ENCODE peak calls at places on chromosomes 6 and 20, in seven cellular contexts. Y, U, A, G, P, O and Z are unnamed samples.
A peak's percentile ranks its signal among the peaks of the same experiment; 100 is the strongest.

GRCh38 chr6:37696220-37696840 is 1.4 kb downstream of the MDGA1 start:
- DNase-seq in A (peak; percentile 26), G (no peak), U (peak; percentile 87), O (no peak), P (peak; percentile 38), Y (peak; percentile 49), Z (peak; percentile 19)

GRCh38 chr6:131129657-131130545 is 5.4 kb upstream of the AKAP7 start:
- DNase-seq in U (no peak), A (no peak), P (no peak), Y (no peak), G (no peak), O (no peak), Z (no peak)

GRCh38 chr6:56507517-56507916 is 135.2 kb downstream of the DST start:
- DNase-seq in G (no peak), O (no peak), P (no peak), Y (no peak), U (no peak), A (no peak), Z (peak; percentile 75)

GRCh38 chr6:15044146-15044882 is 201.6 kb upstream of the JARID2 start:
- DNase-seq in P (no peak), Y (peak; percentile 5), U (no peak), G (no peak), O (no peak), A (no peak), Z (no peak)

GRCh38 chr20:11807070-11807741 is 110.5 kb upstream of the BTBD3 start:
- DNase-seq in U (no peak), G (no peak), P (no peak), O (no peak), A (no peak), Y (peak; percentile 93), Z (no peak)

GRCh38 chr6:66937180-66937579 is 1230.2 kb upstream of the EYS start:
- DNase-seq in Y (no peak), A (no peak), G (no peak), P (no peak), U (no peak), O (no peak), Z (no peak)

GRCh38 chr6:126524927-126525326 is 185.0 kb downstream of the CENPW start:
- DNase-seq in O (no peak), U (no peak), Y (no peak), G (no peak), A (no peak), P (no peak), Z (no peak)

GRCh38 chr20:42159794-42160193 is 541.6 kb upstream of the CHD6 start:
- DNase-seq in O (no peak), Y (no peak), U (no peak), G (no peak), P (no peak), A (no peak), Z (no peak)

GRCh38 chr6:15346315-15346714 is 100.4 kb downstream of the JARID2 start:
- DNase-seq in Y (no peak), O (no peak), P (no peak), A (no peak), U (no peak), G (no peak), Z (no peak)

GRCh38 chr6:73134588-73134987 is 90.7 kb downstream of the KHDC1L start:
- DNase-seq in G (no peak), Y (peak; percentile 34), U (no peak), A (no peak), P (no peak), O (peak; percentile 81), Z (no peak)

GRCh38 chr20:25372584-25373336 is 17.9 kb downstream of the ABHD12 start:
- DNase-seq in G (no peak), O (no peak), A (no peak), P (no peak), U (no peak), Y (peak; percentile 99), Z (no peak)

GRCh38 chr6:49384913-49385312 is 78.1 kb downstream of the MMUT start:
- DNase-seq in O (no peak), G (no peak), Y (no peak), P (no peak), A (no peak), U (no peak), Z (no peak)

GRCh38 chr20:57653910-57654309 is 33.7 kb upstream of the ZBP1 start:
- DNase-seq in G (peak; percentile 6), O (no peak), A (peak; percentile 12), U (peak; percentile 58), P (no peak), Y (no peak), Z (peak; percentile 4)

GRCh38 chr20:2984956-2985661 is 58.3 kb upstream of the GNRH2 start:
- DNase-seq in P (no peak), A (no peak), Y (peak; percentile 80), G (no peak), O (no peak), U (no peak), Z (no peak)

GRCh38 chr6:11430036-11430435 is 107.5 kb upstream of the TMEM170B start:
- DNase-seq in Y (no peak), A (no peak), O (no peak), G (no peak), U (no peak), P (no peak), Z (no peak)

GRCh38 chr20:23943304-23943703 is 45.3 kb downstream of the GGTLC1 start:
- DNase-seq in U (no peak), A (no peak), P (no peak), Y (no peak), O (no peak), G (no peak), Z (no peak)

GRCh38 chr20:926646-927045 is 10.5 kb upstream of the ANGPT4 start:
- DNase-seq in A (no peak), P (no peak), U (peak; percentile 37), G (no peak), Y (no peak), O (no peak), Z (no peak)

GRCh38 chr6:47144306-47144705 is 102.2 kb upstream of the ADGRF1 start:
- DNase-seq in G (no peak), P (no peak), O (no peak), U (no peak), Y (peak; percentile 56), A (no peak), Z (no peak)

GRCh38 chr6:5126214-5126613 is 41.1 kb downstream of the PPP1R3G start:
- DNase-seq in U (peak; percentile 31), G (no peak), O (no peak), Y (peak; percentile 60), P (no peak), A (no peak), Z (no peak)

GRCh38 chr6:1613631-1614447 is 4.1 kb downstream of the FOXC1 start:
- DNase-seq in U (peak; percentile 81), A (no peak), P (no peak), O (no peak), G (no peak), Y (peak; percentile 47), Z (no peak)

GRCh38 chr6:104957301-104958177 is 632 bp downstream of the LIN28B start:
- DNase-seq in Y (no peak), P (no peak), A (no peak), O (no peak), G (no peak), U (no peak), Z (peak; percentile 30)

DNA sequence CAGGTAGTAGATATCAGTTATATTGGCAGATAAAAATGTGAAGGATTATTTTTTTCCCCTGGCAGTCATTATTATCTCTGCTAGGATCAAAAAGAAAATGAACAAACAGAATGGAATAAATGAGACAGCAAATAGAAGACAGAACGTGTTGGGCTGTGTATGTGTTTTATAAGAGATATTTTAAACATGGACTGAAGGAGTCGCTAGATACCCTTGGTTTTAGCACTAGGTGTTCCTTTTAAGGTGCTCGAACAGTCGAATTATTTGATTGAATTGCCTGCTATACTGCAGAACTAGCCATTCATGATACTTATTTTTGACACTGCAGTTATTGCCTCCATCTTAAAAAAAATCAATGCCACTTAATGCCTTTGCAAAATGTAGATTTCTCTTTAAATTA is 3.7 kb downstream of the GRIK2 start:
- DNase-seq in P (no peak), U (no peak), G (no peak), A (no peak), O (no peak), Y (peak; percentile 70), Z (no peak)
- TF ChIP-seq CTCF in P (no peak), U (no peak), G (no peak), A (no peak), O (no peak), Y (peak; percentile 54), Z (no peak)

GRCh38 chr6:75604294-75604693 is 2.6 kb downstream of the SENP6 start:
- DNase-seq in O (no peak), P (no peak), G (no peak), A (no peak), Y (no peak), U (no peak), Z (no peak)

GRCh38 chr6:75602897-75603395 is 1.3 kb downstream of the SENP6 start:
- DNase-seq in P (no peak), G (no peak), O (no peak), A (no peak), Y (no peak), U (no peak), Z (no peak)

GRCh38 chr6:75601608-75602163 is at the start of gene SENP6:
- DNase-seq in Y (peak; percentile 70), A (peak; percentile 78), G (peak; percentile 71), O (peak; percentile 78), U (peak; percentile 94), P (peak; percentile 75), Z (peak; percentile 92)

GRCh38 chr6:75600694-75601265 is 900 bp upstream of the SENP6 start:
- DNase-seq in A (no peak), Y (no peak), P (no peak), O (no peak), G (no peak), U (no peak), Z (no peak)

GRCh38 chr6:75602164-75602896 is 650 bp downstream of the SENP6 start:
- DNase-seq in A (no peak), G (peak; percentile 28), O (peak; percentile 27), P (peak; percentile 46), U (peak; percentile 86), Y (peak; percentile 42), Z (peak; percentile 58)
- TF ChIP-seq POLR2A in A (no peak), G (no peak), O (no peak), P (peak; percentile 10), U (no peak), Y (peak; percentile 13), Z (no peak)

DNA sequence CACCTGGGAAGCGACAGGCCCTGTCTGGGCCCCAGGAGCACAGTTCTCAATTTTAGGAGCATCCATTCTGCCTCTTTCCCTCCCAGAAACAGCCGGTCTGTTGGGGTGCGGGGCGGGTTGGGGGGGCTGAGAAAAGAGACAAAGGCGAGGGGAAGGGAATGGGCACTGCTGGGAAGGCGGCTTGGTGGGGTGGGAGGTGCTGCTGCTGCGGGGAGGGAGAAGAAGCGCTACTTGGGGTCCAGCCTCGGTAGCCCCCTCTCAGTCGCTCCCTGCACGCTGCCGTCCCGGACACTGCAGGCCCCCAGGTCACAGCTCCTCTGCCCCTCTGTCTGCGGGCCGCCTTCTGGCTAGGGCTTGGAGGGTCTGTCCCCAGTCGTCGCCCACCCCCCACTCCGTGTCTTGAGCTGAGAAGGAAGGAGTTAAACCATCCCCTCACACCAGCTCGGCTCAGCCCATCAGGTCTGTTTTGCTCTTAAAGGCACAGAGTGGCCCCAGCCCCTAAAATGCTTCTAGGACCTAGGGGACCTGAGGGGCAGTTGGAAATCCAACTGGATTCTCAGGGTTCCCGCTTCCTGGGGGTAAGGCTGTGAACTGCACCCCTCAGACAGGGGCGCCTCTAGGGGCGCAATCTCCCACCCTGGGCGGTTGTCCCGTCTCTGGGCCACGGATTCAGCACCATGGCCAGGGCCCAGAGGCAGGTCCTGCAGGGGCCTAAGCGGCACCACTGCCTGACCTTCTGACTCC is 740 bp downstream of the GDAP1L1 start:
- DNase-seq in P (peak; percentile 27), Y (peak; percentile 15), U (no peak), O (no peak), G (no peak), A (peak; percentile 19), Z (peak; percentile 37)
- TF ChIP-seq CTCF in P (no peak), Y (peak; percentile 34), U (no peak), O (no peak), G (no peak), A (no peak), Z (peak; percentile 56)

GRCh38 chr6:142030115-142030619 is 102.6 kb upstream of the GJE1 start:
- DNase-seq in G (no peak), Y (peak; percentile 76), P (no peak), O (no peak), A (no peak), U (no peak), Z (no peak)
- TF ChIP-seq POLR2A in G (no peak), Y (no peak), P (no peak), O (no peak), A (no peak), U (no peak), Z (no peak)